ENCODE peak calls at places on chromosomes 5 and 9, in six cellular contexts. A is AG04449, O is fibroblast of pulmonary artery, B is H4, R is RCC 7860, D is GM06990. V is an unnamed sample.

GRCh38 chr9:8437878-8438277 is 638.3 kb upstream of the DMAC1 start:
- DNase-seq in B (no peak), O (no peak), R (peak; percentile 6), D (no peak), A (no peak), V (no peak)

GRCh38 chr9:135074354-135075233 is 12.9 kb upstream of the OLFM1 start:
- DNase-seq in A (no peak), B (no peak), O (no peak), D (no peak), R (no peak), V (no peak)

GRCh38 chr9:71608825-71609452 is 159.4 kb downstream of the CEMIP2 start:
- DNase-seq in O (peak; percentile 66), A (no peak), R (no peak), B (no peak), D (no peak), V (no peak)

GRCh38 chr9:127970401-127971313 is 10.1 kb downstream of the EEIG1 start:
- DNase-seq in O (no peak), B (no peak), A (no peak), D (peak; percentile 81), R (no peak), V (peak; percentile 86)

GRCh38 chr5:41510176-41510831 is at the start of gene PLCXD3:
- DNase-seq in R (no peak), O (peak; percentile 64), D (no peak), B (no peak), A (no peak), V (no peak)

GRCh38 chr5:135436856-135437795 is 10.0 kb downstream of the DCANP1 start:
- DNase-seq in D (no peak), A (no peak), R (peak; percentile 24), B (no peak), O (no peak), V (peak; percentile 7)

GRCh38 chr5:56176155-56176798 is 56.9 kb downstream of the ANKRD55 start:
- DNase-seq in A (no peak), O (peak; percentile 89), D (no peak), B (no peak), R (no peak), V (no peak)

GRCh38 chr5:110702704-110703103 is 23.8 kb downstream of the TMEM232 start:
- DNase-seq in O (no peak), D (no peak), R (no peak), A (no peak), B (no peak), V (no peak)

GRCh38 chr5:135697251-135697958 is 118.6 kb upstream of the CXCL14 start:
- DNase-seq in R (no peak), O (no peak), B (no peak), A (no peak), D (no peak), V (no peak)

GRCh38 chr5:151895660-151896040 is 29.0 kb downstream of the GLRA1 start:
- DNase-seq in D (no peak), R (no peak), B (no peak), A (no peak), O (no peak), V (no peak)

GRCh38 chr5:151123897-151124751 is 33.5 kb downstream of the ANXA6 start:
- DNase-seq in B (peak; percentile 46), A (no peak), D (peak; percentile 85), O (peak; percentile 41), R (peak; percentile 61), V (peak; percentile 36)

GRCh38 chr9:5543875-5544702 is 33.8 kb downstream of the PDCD1LG2 start:
- DNase-seq in A (no peak), B (no peak), D (no peak), O (no peak), R (no peak), V (no peak)

GRCh38 chr5:164191240-164191639 is 685.8 kb downstream of the MAT2B start:
- DNase-seq in R (no peak), D (no peak), B (peak; percentile 24), O (peak; percentile 79), A (peak; percentile 19), V (no peak)

GRCh38 chr9:116137010-116137409 is 16.6 kb upstream of the PAPPA start:
- DNase-seq in R (no peak), O (no peak), D (no peak), B (no peak), A (no peak), V (no peak)

GRCh38 chr5:60584304-60584703 is 115.7 kb downstream of the DEPDC1B start:
- DNase-seq in B (no peak), O (no peak), R (no peak), A (no peak), D (no peak), V (no peak)

GRCh38 chr9:107214915-107215314 is 68.2 kb upstream of the RAD23B start:
- DNase-seq in D (no peak), R (no peak), B (no peak), A (peak; percentile 41), O (peak; percentile 35), V (no peak)

GRCh38 chr5:133220851-133221674 is 169.2 kb downstream of the HSPA4 start:
- DNase-seq in O (peak; percentile 35), R (no peak), A (no peak), D (no peak), B (no peak), V (no peak)

GRCh38 chr9:122036988-122037387 is 56.1 kb downstream of the TTLL11 start:
- DNase-seq in D (no peak), R (no peak), B (no peak), A (no peak), O (peak; percentile 39), V (no peak)

GRCh38 chr5:13659391-13659790 is 285.1 kb downstream of the DNAH5 start:
- DNase-seq in R (no peak), D (no peak), B (peak; percentile 16), O (peak; percentile 1), A (no peak), V (no peak)

GRCh38 chr5:38715671-38716070 is 130.1 kb upstream of the OSMR start:
- DNase-seq in A (no peak), B (no peak), R (peak; percentile 21), O (peak; percentile 31), D (no peak), V (no peak)

GRCh38 chr5:83957188-83957587 is 236.5 kb upstream of the HAPLN1 start:
- DNase-seq in R (no peak), D (no peak), O (no peak), B (no peak), A (no peak), V (no peak)

GRCh38 chr5:124824637-124825158 is 78.3 kb upstream of the ZNF608 start:
- DNase-seq in O (peak; percentile 96), D (no peak), A (no peak), B (peak; percentile 75), R (peak; percentile 8), V (no peak)

GRCh38 chr5:158020555-158021418 is 161.8 kb upstream of the CLINT1 start:
- DNase-seq in B (no peak), O (no peak), D (no peak), A (no peak), R (no peak), V (no peak)

GRCh38 chr5:158212915-158213314 is 354.0 kb upstream of the CLINT1 start:
- DNase-seq in A (no peak), D (no peak), B (no peak), R (no peak), O (no peak), V (no peak)

GRCh38 chr5:30390095-30390494 is 803.4 kb upstream of the CDH6 start:
- DNase-seq in R (no peak), O (no peak), A (no peak), B (no peak), D (no peak), V (no peak)

GRCh38 chr5:174996941-174997340 is 272.6 kb downstream of the MSX2 start:
- DNase-seq in O (no peak), B (no peak), D (no peak), A (no peak), R (no peak), V (no peak)

GRCh38 chr5:148268556-148268955 is at the start of gene SPINK13:
- DNase-seq in D (no peak), R (peak; percentile 70), A (peak; percentile 7), B (peak; percentile 68), O (peak; percentile 55), V (no peak)

GRCh38 chr9:94472766-94473165 is 82.1 kb upstream of the PCAT7 start:
- DNase-seq in R (no peak), B (no peak), D (no peak), A (no peak), O (peak; percentile 25), V (no peak)

GRCh38 chr5:137478043-137478442 is 21.1 kb downstream of the SPOCK1 start:
- DNase-seq in O (no peak), R (no peak), A (no peak), D (no peak), B (no peak), V (no peak)

GRCh38 chr5:156120777-156121176 is 206.2 kb upstream of the SGCD start:
- DNase-seq in O (no peak), D (no peak), R (peak; percentile 15), B (peak; percentile 3), A (no peak), V (no peak)

GRCh38 chr5:159735036-159735435 is 181.2 kb upstream of the ADRA1B start:
- DNase-seq in D (no peak), B (no peak), O (no peak), A (no peak), R (no peak), V (no peak)

GRCh38 chr9:133130721-133131244 is 9.7 kb upstream of the RALGDS start:
- DNase-seq in D (peak; percentile 53), O (no peak), A (no peak), R (no peak), B (no peak), V (peak; percentile 79)

GRCh38 chr5:39161578-39161977 is 57.8 kb downstream of the FYB1 start:
- DNase-seq in O (no peak), A (no peak), B (no peak), D (no peak), R (no peak), V (no peak)

GRCh38 chr5:36690041-36690941 is 83.9 kb downstream of the SLC1A3 start:
- DNase-seq in R (peak; percentile 44), A (no peak), O (peak; percentile 77), D (peak; percentile 79), B (peak; percentile 86), V (peak; percentile 44)

GRCh38 chr9:88777498-88778312 is 213.6 kb upstream of the S1PR3 start:
- DNase-seq in O (peak; percentile 87), R (no peak), A (no peak), B (no peak), D (peak; percentile 14), V (no peak)

GRCh38 chr9:110192531-110193326 is 15.2 kb downstream of the C9orf152 start:
- DNase-seq in R (no peak), O (peak; percentile 83), B (peak; percentile 43), D (no peak), A (peak; percentile 71), V (no peak)

GRCh38 chr5:165149439-165149838 is 1644.0 kb downstream of the MAT2B start:
- DNase-seq in B (no peak), R (no peak), D (no peak), A (no peak), O (no peak), V (no peak)

GRCh38 chr9:88387035-88387732 is 1.1 kb upstream of the SPIN1 start:
- DNase-seq in D (peak; percentile 22), R (peak; percentile 21), A (no peak), O (peak; percentile 63), B (peak; percentile 13), V (no peak)